ENCODE peak calls at places on chromosomes 4 and X, in eight cellular contexts. K, M, R, S, N, P, D and J are unnamed samples.

GRCh38 chr4:114563536-114564315 is 34.9 kb upstream of the UGT8 start:
- DNase-seq in K (no peak), M (no peak), R (no peak), S (no peak), N (no peak), P (no peak), D (no peak), J (no peak)

GRCh38 chrX:154348114-154348531 is 26.3 kb downstream of the FLNA start:
- DNase-seq in K (no peak), M (no peak), R (peak), S (no peak), N (no peak), P (no peak), D (no peak), J (no peak)

GRCh38 chr4:101140228-101140627 is 207.1 kb downstream of the PPP3CA start:
- DNase-seq in K (no peak), M (no peak), R (no peak), S (no peak), N (no peak), P (no peak), D (no peak), J (no peak)

GRCh38 chr4:141132689-141133145 is 552 bp downstream of the RNF150 start:
- DNase-seq in K (no peak), M (no peak), R (peak), S (peak), N (no peak), P (no peak), D (no peak), J (peak)

GRCh38 chr4:7735395-7735794 is 204.3 kb downstream of the AFAP1 start:
- DNase-seq in K (no peak), M (no peak), R (no peak), S (no peak), N (no peak), P (no peak), D (no peak), J (no peak)

GRCh38 chrX:49166914-49167739 is 4.6 kb downstream of the MAGIX start:
- DNase-seq in K (peak), M (no peak), R (peak), S (no peak), N (peak), P (peak), D (peak), J (no peak)

GRCh38 chr4:104447346-104447745 is 47.3 kb downstream of the CXXC4 start:
- DNase-seq in K (no peak), M (no peak), R (no peak), S (no peak), N (no peak), P (no peak), D (no peak), J (no peak)

GRCh38 chr4:30763337-30763736 is 43.2 kb downstream of the PCDH7 start:
- DNase-seq in K (no peak), M (no peak), R (no peak), S (no peak), N (peak), P (no peak), D (no peak), J (no peak)

GRCh38 chrX:109312757-109313156 is 169.1 kb downstream of the GUCY2F start:
- DNase-seq in K (no peak), M (no peak), R (no peak), S (no peak), N (no peak), P (no peak), D (no peak), J (no peak)

GRCh38 chrX:100750901-100751300 is 19.0 kb upstream of the SYTL4 start:
- DNase-seq in K (no peak), M (no peak), R (no peak), S (no peak), N (no peak), P (no peak), D (no peak), J (no peak)

GRCh38 chr4:137213372-137214173 is 318.7 kb downstream of the PCDH18 start:
- DNase-seq in K (no peak), M (no peak), R (peak), S (no peak), N (no peak), P (no peak), D (no peak), J (no peak)

GRCh38 chrX:105190252-105190853 is 30.1 kb downstream of the TEX13A start:
- DNase-seq in K (no peak), M (no peak), R (peak), S (no peak), N (peak), P (no peak), D (no peak), J (no peak)

GRCh38 chr4:28555851-28556250 is 1695.2 kb downstream of the STIM2 start:
- DNase-seq in K (no peak), M (no peak), R (peak), S (no peak), N (peak), P (no peak), D (no peak), J (no peak)

GRCh38 chrX:12791253-12792228 is at the start of gene PRPS2:
- DNase-seq in K (peak), M (no peak), R (peak), S (no peak), N (peak), P (peak), D (no peak), J (peak)

GRCh38 chr4:46698891-46699290 is 210.2 kb downstream of the COX7B2 start:
- DNase-seq in K (no peak), M (no peak), R (no peak), S (no peak), N (no peak), P (no peak), D (no peak), J (no peak)

GRCh38 chr4:7650606-7651400 is 216.1 kb upstream of the PSAPL1 start:
- DNase-seq in K (peak), M (no peak), R (no peak), S (no peak), N (no peak), P (no peak), D (no peak), J (no peak)

GRCh38 chr4:108885211-108885610 is 122.4 kb upstream of the ETNPPL start:
- DNase-seq in K (no peak), M (no peak), R (peak), S (no peak), N (peak), P (no peak), D (no peak), J (no peak)

GRCh38 chr4:15198070-15198727 is 195.9 kb downstream of the CPEB2 start:
- DNase-seq in K (no peak), M (no peak), R (peak), S (no peak), N (no peak), P (no peak), D (no peak), J (no peak)

GRCh38 chr4:126697748-126698147 is 935.0 kb upstream of the INTU start:
- DNase-seq in K (no peak), M (no peak), R (peak), S (no peak), N (peak), P (no peak), D (no peak), J (no peak)

GRCh38 chr4:6383929-6384328 is 88.5 kb downstream of the PPP2R2C start:
- DNase-seq in K (no peak), M (no peak), R (no peak), S (no peak), N (no peak), P (no peak), D (no peak), J (no peak)

GRCh38 chrX:11944486-11944885 is 186.4 kb downstream of the MSL3 start:
- DNase-seq in K (no peak), M (no peak), R (peak), S (no peak), N (peak), P (no peak), D (no peak), J (no peak)

GRCh38 chr4:187555174-187555573 is 440.4 kb upstream of the ZFP42 start:
- DNase-seq in K (no peak), M (no peak), R (no peak), S (no peak), N (no peak), P (no peak), D (no peak), J (no peak)

GRCh38 chrX:112651766-112652165 is 28.0 kb downstream of the LHFPL1 start:
- DNase-seq in K (no peak), M (no peak), R (peak), S (no peak), N (no peak), P (no peak), D (no peak), J (no peak)

GRCh38 chr4:121154103-121154515 is 10.0 kb downstream of the TNIP3 start:
- DNase-seq in K (no peak), M (no peak), R (no peak), S (no peak), N (no peak), P (peak), D (no peak), J (no peak)

GRCh38 chr4:8915201-8916200 is 43.9 kb upstream of the HMX1 start:
- DNase-seq in K (peak), M (peak), R (no peak), S (peak), N (no peak), P (no peak), D (no peak), J (peak)

GRCh38 chr4:188246488-188246887 is 107.2 kb downstream of the TRIML1 start:
- DNase-seq in K (no peak), M (no peak), R (no peak), S (peak), N (no peak), P (no peak), D (no peak), J (no peak)

GRCh38 chr4:21699437-21699836 is 249.1 kb downstream of the KCNIP4 start:
- DNase-seq in K (no peak), M (no peak), R (no peak), S (no peak), N (no peak), P (no peak), D (no peak), J (no peak)

GRCh38 chrX:79270401-79270800 is 96.7 kb downstream of the ITM2A start:
- DNase-seq in K (peak), M (no peak), R (no peak), S (no peak), N (peak), P (peak), D (no peak), J (no peak)

GRCh38 chrX:30572004-30572403 is 5.6 kb downstream of the TASL start:
- DNase-seq in K (no peak), M (no peak), R (no peak), S (no peak), N (no peak), P (no peak), D (no peak), J (no peak)

GRCh38 chrX:30573125-30573524 is 4.4 kb downstream of the TASL start:
- DNase-seq in K (no peak), M (no peak), R (no peak), S (no peak), N (no peak), P (no peak), D (no peak), J (no peak)

GRCh38 chrX:30572678-30573077 is 4.9 kb downstream of the TASL start:
- DNase-seq in K (no peak), M (no peak), R (no peak), S (no peak), N (no peak), P (no peak), D (no peak), J (no peak)

DNA sequence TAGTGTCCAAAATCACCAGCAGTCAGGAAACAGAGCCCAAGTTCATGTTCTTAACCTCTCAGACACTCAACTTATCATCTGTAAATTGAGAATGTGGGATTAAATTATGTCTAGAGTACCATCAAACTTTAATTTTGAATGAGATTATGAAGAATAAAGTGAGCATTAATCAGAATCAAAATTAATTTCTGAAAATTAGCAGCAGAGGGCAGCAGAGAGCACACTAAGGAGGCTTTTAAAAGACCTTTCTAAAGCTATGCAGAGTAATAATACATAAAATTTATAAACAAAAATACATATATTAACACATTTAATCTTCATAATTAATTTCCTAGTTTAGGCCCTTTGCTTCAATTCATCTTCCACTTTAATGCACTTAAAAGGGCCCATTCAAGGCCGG is 7.1 kb downstream of the TASL start:
- DNase-seq in K (no peak), M (no peak), R (peak), S (no peak), N (peak), P (no peak), D (no peak), J (no peak)
- TF ChIP-seq CTCF in K (peak), M (peak), R (peak), S (peak), N (peak), P (peak), D (peak), J (peak)

DNA sequence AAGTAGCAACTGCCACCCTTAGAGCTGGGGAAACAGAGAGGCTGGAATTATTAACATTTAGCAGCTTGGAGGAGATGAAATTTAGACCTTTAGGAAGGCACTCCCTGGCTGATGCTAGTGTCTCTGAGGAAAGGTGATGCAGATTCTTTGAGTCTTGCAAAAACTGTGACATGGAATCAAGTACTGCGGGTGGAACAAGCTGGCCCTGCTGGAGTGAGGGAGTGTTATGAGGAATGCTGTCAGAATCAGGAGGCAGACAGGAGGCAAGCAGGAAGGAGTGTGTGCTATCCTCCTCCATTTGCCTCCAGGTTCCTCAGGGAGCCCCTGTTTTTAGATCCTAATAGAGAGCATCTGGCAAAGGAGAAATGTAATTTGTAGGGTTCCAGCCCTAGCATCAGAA is 391.7 kb upstream of the PITX2 start:
- DNase-seq in K (no peak), M (no peak), R (no peak), S (no peak), N (no peak), P (no peak), D (no peak), J (no peak)
- TF ChIP-seq CTCF in K (no peak), M (no peak), R (no peak), S (no peak), N (no peak), P (no peak), D (no peak), J (no peak)

GRCh38 chr4:87114245-87115062 is 106.0 kb downstream of the KLHL8 start:
- DNase-seq in K (no peak), M (no peak), R (no peak), S (no peak), N (no peak), P (no peak), D (no peak), J (no peak)
- TF ChIP-seq CTCF in K (no peak), M (no peak), R (peak), S (no peak), N (no peak), P (no peak), D (no peak), J (peak)

GRCh38 chr4:119289313-119289712 is 32.6 kb downstream of the FABP2 start:
- DNase-seq in K (no peak), M (no peak), R (no peak), S (no peak), N (no peak), P (no peak), D (no peak), J (no peak)

GRCh38 chr4:119284876-119285611 is 36.9 kb downstream of the FABP2 start:
- DNase-seq in K (no peak), M (no peak), R (peak), S (no peak), N (peak), P (no peak), D (no peak), J (no peak)

GRCh38 chr4:119296356-119296755 is 25.6 kb downstream of the FABP2 start:
- DNase-seq in K (no peak), M (no peak), R (no peak), S (no peak), N (no peak), P (no peak), D (no peak), J (no peak)

GRCh38 chr4:119286377-119287002 is 35.4 kb downstream of the FABP2 start:
- DNase-seq in K (no peak), M (no peak), R (peak), S (no peak), N (peak), P (no peak), D (no peak), J (no peak)

DNA sequence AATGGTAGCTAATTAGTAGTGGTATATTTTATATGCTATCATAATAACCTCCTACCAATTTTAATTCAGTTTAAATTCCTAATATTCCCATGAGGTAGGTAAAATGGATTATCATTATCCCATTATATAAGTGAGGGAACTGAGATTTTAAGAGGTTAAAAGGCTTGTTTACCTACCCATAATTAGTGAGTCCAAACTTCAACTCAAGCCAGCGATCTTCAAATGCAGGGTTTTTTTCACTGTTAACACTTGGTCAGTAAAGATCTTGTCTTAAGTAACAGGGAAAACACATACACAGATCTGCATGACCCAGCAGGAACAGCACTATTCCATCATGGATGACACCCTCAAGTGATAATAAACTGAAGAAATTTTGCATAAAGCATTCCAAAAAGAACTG is 31.3 kb downstream of the FABP2 start:
- DNase-seq in K (no peak), M (no peak), R (no peak), S (no peak), N (no peak), P (no peak), D (no peak), J (no peak)
- TF ChIP-seq CTCF in K (no peak), M (no peak), R (no peak), S (no peak), N (no peak), P (no peak), D (no peak), J (no peak)

GRCh38 chr4:153465922-153466636 is at the start of gene TMEM131L:
- DNase-seq in K (peak), M (no peak), R (peak), S (no peak), N (peak), P (peak), D (no peak), J (peak)
- TF ChIP-seq CTCF in K (peak), M (no peak), R (peak), S (peak), N (peak), P (peak), D (peak), J (peak)

GRCh38 chr4:100061835-100062234 is 111.8 kb upstream of the H2AZ1 start:
- DNase-seq in K (no peak), M (no peak), R (no peak), S (no peak), N (no peak), P (no peak), D (no peak), J (no peak)

GRCh38 chr4:100062921-100063320 is 112.8 kb upstream of the H2AZ1 start:
- DNase-seq in K (no peak), M (no peak), R (no peak), S (no peak), N (no peak), P (no peak), D (no peak), J (no peak)

GRCh38 chr4:100059467-100059866 is 109.4 kb upstream of the H2AZ1 start:
- DNase-seq in K (no peak), M (no peak), R (no peak), S (no peak), N (no peak), P (no peak), D (no peak), J (no peak)

GRCh38 chr4:100060765-100061416 is 110.8 kb upstream of the H2AZ1 start:
- DNase-seq in K (no peak), M (no peak), R (no peak), S (no peak), N (no peak), P (no peak), D (no peak), J (no peak)

GRCh38 chr4:100063355-100063754 is 113.3 kb upstream of the H2AZ1 start:
- DNase-seq in K (no peak), M (no peak), R (no peak), S (no peak), N (no peak), P (no peak), D (no peak), J (no peak)
- TF ChIP-seq CTCF in K (no peak), M (no peak), R (no peak), S (no peak), N (no peak), P (no peak), D (no peak), J (peak)

GRCh38 chrX:38293741-38294140 is 33.6 kb downstream of the RPGR start:
- DNase-seq in K (no peak), M (no peak), R (peak), S (no peak), N (no peak), P (no peak), D (no peak), J (no peak)
- TF ChIP-seq CTCF in K (no peak), M (no peak), R (peak), S (peak), N (no peak), P (no peak), D (no peak), J (no peak)

GRCh38 chr4:2241410-2242353 is at the start of the genes HAUS3 and POLN:
- DNase-seq in K (peak), M (peak), R (peak), S (peak), N (peak), P (peak), D (peak), J (peak)
- TF ChIP-seq CTCF in K (no peak), M (no peak), R (no peak), S (no peak), N (no peak), P (no peak), D (no peak), J (peak)